ENCODE peak calls at places on chromosomes 2 and 18, in four cellular contexts. Q, I, U and R are unnamed samples.

GRCh38 chr2:62663443-62663842 is 42.1 kb upstream of the EHBP1 start:
- DNase-seq in I (no peak), Q (no peak), U (no peak), R (peak)

GRCh38 chr2:203777030-203777429 is 70.6 kb downstream of the CD28 start:
- DNase-seq in U (no peak), Q (no peak), I (no peak), R (no peak)

GRCh38 chr2:12636837-12637581 is 79.7 kb upstream of the TRIB2 start:
- DNase-seq in U (no peak), I (no peak), Q (no peak), R (peak)

GRCh38 chr18:35605686-35606417 is 24.3 kb downstream of the GALNT1 start:
- DNase-seq in U (no peak), I (no peak), Q (no peak), R (no peak)

GRCh38 chr2:72271766-72272615 is 124.3 kb upstream of the CYP26B1 start:
- DNase-seq in Q (no peak), I (no peak), U (no peak), R (no peak)

GRCh38 chr2:168160897-168161296 is 86.5 kb downstream of the STK39 start:
- DNase-seq in U (no peak), Q (no peak), I (peak), R (no peak)

GRCh38 chr2:24359701-24360049 is 661 bp downstream of the ITSN2 start:
- DNase-seq in I (no peak), U (no peak), Q (no peak), R (no peak)

GRCh38 chr2:162838141-162838500 is 446 bp downstream of the KCNH7 start:
- DNase-seq in Q (no peak), I (no peak), U (no peak), R (no peak)

GRCh38 chr2:26631401-26631800 is 9.8 kb downstream of the CIB4 start:
- DNase-seq in I (no peak), U (no peak), Q (no peak), R (no peak)

GRCh38 chr2:28201711-28202180 is 190.9 kb upstream of the FOSL2 start:
- DNase-seq in U (no peak), I (no peak), Q (no peak), R (no peak)

GRCh38 chr2:5981241-5982055 is 289.3 kb downstream of the SOX11 start:
- DNase-seq in U (no peak), I (no peak), Q (no peak), R (peak)

GRCh38 chr2:61543062-61543461 is 4.9 kb upstream of the XPO1 start:
- DNase-seq in Q (no peak), I (no peak), U (no peak), R (peak)

GRCh38 chr2:45607701-45608100 is 3.4 kb downstream of the SRBD1 start:
- DNase-seq in Q (no peak), I (peak), U (no peak), R (peak)

GRCh38 chr2:238948765-238949641 is 101.1 kb downstream of the TWIST2 start:
- DNase-seq in Q (no peak), U (no peak), I (no peak), R (no peak)

GRCh38 chr2:25521126-25521525 is 152.3 kb downstream of the DTNB start:
- DNase-seq in U (no peak), Q (no peak), I (no peak), R (no peak)

GRCh38 chr2:101263377-101263800 is 10.7 kb downstream of the CNOT11 start:
- DNase-seq in I (no peak), U (no peak), Q (no peak), R (no peak)

GRCh38 chr2:18987592-18988073 is 370.8 kb downstream of the OSR1 start:
- DNase-seq in I (no peak), Q (no peak), U (no peak), R (no peak)

GRCh38 chr18:69564602-69565001 is 163.9 kb downstream of the DOK6 start:
- DNase-seq in Q (no peak), I (no peak), U (no peak), R (no peak)

GRCh38 chr18:5628512-5629255 is 84.9 kb upstream of the EPB41L3 start:
- DNase-seq in U (no peak), Q (peak), I (no peak), R (peak)

GRCh38 chr2:168585700-168586099 is 129.6 kb downstream of the CERS6 start:
- DNase-seq in U (no peak), I (no peak), Q (no peak), R (no peak)

GRCh38 chr2:9941196-9941995 is 10.1 kb upstream of the GRHL1 start:
- DNase-seq in Q (peak), U (no peak), I (peak), R (no peak)

GRCh38 chr2:188089896-188090295 is 201.8 kb upstream of the GULP1 start:
- DNase-seq in U (no peak), I (no peak), Q (no peak), R (no peak)

GRCh38 chr2:230218411-230218810 is 1.4 kb downstream of the SP110 start:
- DNase-seq in U (no peak), I (no peak), Q (no peak), R (no peak)

GRCh38 chr2:215870088-215870490 is 143.3 kb downstream of the MREG start:
- DNase-seq in I (no peak), Q (no peak), U (no peak), R (no peak)

GRCh38 chr2:99648115-99648850 is 158.5 kb upstream of the REV1 start:
- DNase-seq in Q (no peak), U (no peak), I (no peak), R (no peak)

GRCh38 chr2:128332091-128332634 is 13.5 kb upstream of the HS6ST1 start:
- DNase-seq in U (no peak), I (no peak), Q (no peak), R (no peak)

GRCh38 chr2:55112229-55113016 is 62.2 kb upstream of the RTN4 start:
- DNase-seq in U (no peak), Q (no peak), I (peak), R (no peak)

GRCh38 chr2:154489271-154489858 is 209.1 kb upstream of the KCNJ3 start:
- DNase-seq in U (no peak), I (no peak), Q (no peak), R (no peak)

GRCh38 chr2:83817511-83817910 is 641.6 kb downstream of the SUCLG1 start:
- DNase-seq in Q (no peak), I (no peak), U (no peak), R (no peak)

GRCh38 chr2:45856391-45857055 is 205.0 kb downstream of the PRKCE start:
- DNase-seq in U (no peak), I (no peak), Q (no peak), R (no peak)

GRCh38 chr18:23994361-23994902 is 20.1 kb upstream of the TTC39C start:
- DNase-seq in I (no peak), U (no peak), Q (no peak), R (peak)

GRCh38 chr2:209368924-209369323 is 54.9 kb upstream of the MAP2 start:
- DNase-seq in U (peak), I (no peak), Q (no peak), R (no peak)

GRCh38 chr2:26001743-26002341 is 19.5 kb upstream of the KIF3C start:
- DNase-seq in U (no peak), Q (no peak), I (no peak), R (no peak)

GRCh38 chr2:172098287-172098649 is 4.4 kb downstream of the DLX2 start:
- DNase-seq in I (no peak), U (no peak), Q (no peak), R (peak)

GRCh38 chr2:240571314-240571973 is 3.2 kb downstream of the RNPEPL1 start:
- DNase-seq in U (no peak), Q (peak), I (no peak), R (peak)

GRCh38 chr2:172270278-172271079 is 156.9 kb upstream of the ITGA6 start:
- DNase-seq in I (no peak), Q (peak), U (no peak), R (no peak)

GRCh38 chr2:97011977-97012569 is 25.7 kb upstream of the FAM178B start:
- DNase-seq in I (no peak), Q (no peak), U (peak), R (peak)
- TF ChIP-seq USF1 in I (no peak), Q (no peak), U (no peak), R (no peak)

GRCh38 chr2:120825370-120826259 is 89.9 kb downstream of the GLI2 start:
- DNase-seq in Q (no peak), U (no peak), I (no peak), R (peak)
- TF ChIP-seq USF1 in Q (no peak), U (no peak), I (no peak), R (no peak)

DNA sequence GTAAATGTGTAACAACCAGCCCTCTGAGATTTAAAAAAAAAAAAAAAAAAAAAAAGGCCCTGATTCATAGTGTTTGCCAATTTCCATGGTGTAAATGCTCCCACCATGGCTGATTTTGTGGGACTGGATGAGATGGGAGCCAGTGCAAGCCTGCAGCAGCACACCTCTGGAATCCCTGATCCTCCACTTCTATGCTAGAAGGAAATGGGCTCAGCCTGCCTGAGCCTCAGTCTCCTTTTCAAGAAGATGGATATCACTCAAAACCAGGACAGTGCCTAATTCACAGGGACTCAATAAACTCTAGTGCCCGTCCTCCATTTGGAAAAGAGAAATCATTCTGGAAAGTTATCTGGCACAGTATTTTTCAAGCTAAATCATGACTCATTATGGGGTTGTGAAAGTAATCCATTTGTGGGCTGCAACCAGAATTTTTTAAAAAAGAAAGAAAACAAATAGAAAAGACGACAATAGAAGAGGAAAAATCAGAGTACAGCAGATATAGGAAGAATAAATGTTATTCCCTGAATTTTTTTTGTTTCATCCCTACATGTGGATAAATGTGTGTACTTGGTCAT is 34.2 kb downstream of the LBH start:
- DNase-seq in U (no peak), I (no peak), Q (no peak), R (no peak)
- TF ChIP-seq USF1 in U (no peak), I (no peak), Q (no peak), R (no peak)

DNA sequence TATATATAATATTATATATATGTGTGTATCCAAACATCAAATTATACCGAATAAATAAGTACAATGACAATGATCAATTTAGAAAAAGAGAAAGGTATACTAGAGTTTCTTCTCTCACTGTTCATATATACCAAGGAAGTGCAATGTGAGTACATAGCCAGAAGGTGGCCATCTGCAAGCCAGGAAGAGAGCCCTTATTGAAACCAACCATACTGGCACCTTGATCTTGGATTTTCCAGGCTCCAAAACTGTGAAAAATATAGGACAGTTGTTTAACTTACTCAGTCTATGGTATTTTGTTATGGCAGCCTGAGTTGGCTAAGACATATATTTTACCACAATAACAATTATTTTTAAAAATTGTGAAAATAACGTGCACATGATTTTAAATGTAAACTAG is 1490.2 kb upstream of the SLC39A10 start:
- DNase-seq in I (no peak), Q (no peak), U (no peak), R (peak)
- TF ChIP-seq USF1 in I (no peak), Q (no peak), U (no peak), R (no peak)

DNA sequence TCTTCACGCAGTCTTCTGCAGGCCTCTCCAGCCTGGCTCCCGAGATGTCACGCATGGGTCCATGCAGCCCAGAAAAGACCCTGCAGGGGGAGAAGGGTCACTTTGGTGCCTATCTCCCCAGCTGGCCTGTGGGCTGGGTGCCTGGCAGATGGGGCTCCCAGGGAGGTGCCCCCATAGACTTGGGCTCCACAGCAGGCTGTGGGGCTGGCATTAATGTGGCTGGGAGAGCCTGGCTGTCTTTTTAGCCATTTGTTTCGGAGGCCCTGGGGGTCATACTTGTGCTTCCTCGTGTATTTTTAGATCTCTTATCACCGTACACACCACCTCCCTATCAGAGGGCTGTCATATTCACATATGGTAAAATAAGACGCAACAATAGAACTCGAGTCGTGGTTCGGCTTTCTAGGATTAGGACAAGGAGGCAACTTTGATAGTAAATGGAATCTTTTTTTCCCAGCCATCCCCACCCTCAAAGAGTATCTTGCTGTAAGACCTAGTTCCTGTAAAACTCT is 74.5 kb downstream of the LRRFIP1 start:
- DNase-seq in Q (no peak), I (no peak), U (no peak), R (peak)
- TF ChIP-seq USF1 in Q (no peak), I (no peak), U (no peak), R (no peak)

GRCh38 chr18:79396431-79397287 is 929 bp downstream of the NFATC1 start:
- DNase-seq in I (no peak), Q (peak), U (no peak), R (no peak)
- TF ChIP-seq USF1 in I (no peak), Q (no peak), U (no peak), R (no peak)